ENCODE peak calls at places on chromosomes 13 and 19, in nine cellular contexts. One of them, this sample, is unnamed.

GRCh38 chr19:3269972-3270667 is 45.7 kb downstream of the CELF5 start:
- DNase-seq in mucosa of descending colon: no peak
- DNase-seq in fibroblast of villous mesenchyme: no peak
- DNase-seq in A549: no peak
- DNase-seq in pancreas: no peak
- DNase-seq in choroid plexus epithelial cell: no peak
- DNase-seq in thoracic aorta: no peak
- DNase-seq in tibial nerve: no peak
- DNase-seq in AG09309: no peak
- DNase-seq in this sample: no peak

GRCh38 chr19:5148794-5149190 is 179.9 kb downstream of the KDM4B start:
- DNase-seq in mucosa of descending colon: no peak
- DNase-seq in fibroblast of villous mesenchyme: no peak
- DNase-seq in A549: no peak
- DNase-seq in pancreas: no peak
- DNase-seq in choroid plexus epithelial cell: no peak
- DNase-seq in thoracic aorta: no peak
- DNase-seq in tibial nerve: no peak
- DNase-seq in AG09309: no peak
- DNase-seq in this sample: no peak

GRCh38 chr13:111035861-111036260 is 79.2 kb upstream of the ARHGEF7 start:
- DNase-seq in mucosa of descending colon: no peak
- DNase-seq in fibroblast of villous mesenchyme: no peak
- DNase-seq in A549: no peak
- DNase-seq in pancreas: no peak
- DNase-seq in choroid plexus epithelial cell: no peak
- DNase-seq in thoracic aorta: no peak
- DNase-seq in tibial nerve: no peak
- DNase-seq in AG09309: no peak
- DNase-seq in this sample: no peak

GRCh38 chr19:5170329-5170745 is 170.3 kb downstream of the PTPRS start:
- DNase-seq in mucosa of descending colon: peak
- DNase-seq in fibroblast of villous mesenchyme: no peak
- DNase-seq in A549: no peak
- DNase-seq in pancreas: no peak
- DNase-seq in choroid plexus epithelial cell: no peak
- DNase-seq in thoracic aorta: no peak
- DNase-seq in tibial nerve: no peak
- DNase-seq in AG09309: no peak
- DNase-seq in this sample: no peak

GRCh38 chr19:13765395-13766094 is 1.2 kb downstream of the MRI1 start:
- DNase-seq in mucosa of descending colon: no peak
- DNase-seq in fibroblast of villous mesenchyme: no peak
- DNase-seq in A549: no peak
- DNase-seq in pancreas: no peak
- DNase-seq in choroid plexus epithelial cell: no peak
- DNase-seq in thoracic aorta: no peak
- DNase-seq in tibial nerve: no peak
- DNase-seq in AG09309: no peak
- DNase-seq in this sample: no peak

GRCh38 chr13:20064128-20064527 is 96.7 kb downstream of the GJA3 start:
- DNase-seq in mucosa of descending colon: no peak
- DNase-seq in fibroblast of villous mesenchyme: peak
- DNase-seq in A549: no peak
- DNase-seq in pancreas: no peak
- DNase-seq in choroid plexus epithelial cell: peak
- DNase-seq in thoracic aorta: no peak
- DNase-seq in tibial nerve: no peak
- DNase-seq in AG09309: no peak
- DNase-seq in this sample: no peak

GRCh38 chr13:106467406-106468122 is 67.9 kb downstream of the EFNB2 start:
- DNase-seq in mucosa of descending colon: no peak
- DNase-seq in fibroblast of villous mesenchyme: no peak
- DNase-seq in A549: no peak
- DNase-seq in pancreas: no peak
- DNase-seq in choroid plexus epithelial cell: peak
- DNase-seq in thoracic aorta: no peak
- DNase-seq in tibial nerve: no peak
- DNase-seq in AG09309: no peak
- DNase-seq in this sample: no peak

GRCh38 chr13:85597790-85598500 is 201.3 kb downstream of the SLITRK6 start:
- DNase-seq in mucosa of descending colon: no peak
- DNase-seq in fibroblast of villous mesenchyme: no peak
- DNase-seq in A549: no peak
- DNase-seq in pancreas: no peak
- DNase-seq in choroid plexus epithelial cell: peak
- DNase-seq in thoracic aorta: no peak
- DNase-seq in tibial nerve: no peak
- DNase-seq in AG09309: no peak
- DNase-seq in this sample: no peak

GRCh38 chr19:15540435-15540834 is 32.1 kb downstream of the CYP4F22 start:
- DNase-seq in mucosa of descending colon: no peak
- DNase-seq in fibroblast of villous mesenchyme: no peak
- DNase-seq in A549: no peak
- DNase-seq in pancreas: no peak
- DNase-seq in choroid plexus epithelial cell: no peak
- DNase-seq in thoracic aorta: no peak
- DNase-seq in tibial nerve: no peak
- DNase-seq in AG09309: no peak
- DNase-seq in this sample: no peak

GRCh38 chr13:33931397-33931987 is 113.5 kb downstream of the RFC3 start:
- DNase-seq in mucosa of descending colon: no peak
- DNase-seq in fibroblast of villous mesenchyme: peak
- DNase-seq in A549: peak
- DNase-seq in pancreas: no peak
- DNase-seq in choroid plexus epithelial cell: peak
- DNase-seq in thoracic aorta: no peak
- DNase-seq in tibial nerve: no peak
- DNase-seq in AG09309: peak
- DNase-seq in this sample: no peak

GRCh38 chr13:47598340-47598911 is 402.6 kb downstream of the SUCLA2 start:
- DNase-seq in mucosa of descending colon: no peak
- DNase-seq in fibroblast of villous mesenchyme: peak
- DNase-seq in A549: no peak
- DNase-seq in pancreas: no peak
- DNase-seq in choroid plexus epithelial cell: peak
- DNase-seq in thoracic aorta: no peak
- DNase-seq in tibial nerve: no peak
- DNase-seq in AG09309: no peak
- DNase-seq in this sample: no peak

DNA sequence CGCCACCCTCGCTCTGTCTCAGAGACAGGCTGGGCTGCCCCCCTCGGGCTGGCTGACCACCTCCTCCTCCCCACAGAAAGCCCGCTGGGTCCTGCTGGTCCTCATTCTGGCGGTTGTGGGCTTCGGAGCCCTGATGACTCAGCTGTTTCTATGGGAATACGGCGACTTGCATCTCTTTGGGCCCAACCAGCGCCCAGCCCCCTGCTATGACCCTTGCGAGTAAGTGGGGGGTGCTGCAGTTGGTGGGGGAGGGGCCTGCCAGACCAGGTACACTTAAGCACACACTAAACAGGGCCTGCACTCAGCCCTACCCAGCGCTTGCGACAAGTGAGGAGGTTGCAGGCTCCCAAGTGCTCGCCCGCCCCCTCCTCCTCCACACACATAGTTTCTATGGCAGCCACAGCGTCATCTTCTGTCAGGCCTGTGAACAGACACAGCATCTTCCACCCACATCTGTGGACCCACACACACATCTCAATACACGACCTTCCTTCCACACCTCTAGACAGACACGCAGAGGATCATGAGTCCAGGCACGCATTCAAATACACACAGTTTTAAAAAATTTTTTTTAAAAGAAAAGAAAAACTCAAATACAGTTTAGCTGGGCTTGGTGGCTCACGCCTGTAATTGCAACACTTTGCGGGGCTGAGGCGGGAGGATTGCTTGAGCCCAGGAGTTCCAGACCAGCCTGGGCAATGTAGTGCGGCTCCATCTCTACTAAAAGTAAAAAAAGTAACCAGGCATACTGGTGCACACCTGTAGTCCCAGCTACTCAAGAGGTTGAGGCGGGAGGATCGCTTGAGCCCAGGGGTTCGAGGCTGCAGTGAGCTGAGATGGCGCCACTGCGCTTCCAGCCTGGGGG is 18.4 kb downstream of the PLD3 start:
- DNase-seq in mucosa of descending colon: no peak
- DNase-seq in fibroblast of villous mesenchyme: peak
- DNase-seq in A549: no peak
- DNase-seq in pancreas: no peak
- DNase-seq in choroid plexus epithelial cell: peak
- DNase-seq in thoracic aorta: no peak
- DNase-seq in tibial nerve: no peak
- DNase-seq in AG09309: no peak
- DNase-seq in this sample: no peak
- H3K4me3 ChIP-seq in mucosa of descending colon: no peak
- H3K4me3 ChIP-seq in fibroblast of villous mesenchyme: no peak
- H3K4me3 ChIP-seq in A549: no peak
- H3K4me3 ChIP-seq in pancreas: no peak
- H3K4me3 ChIP-seq in choroid plexus epithelial cell: peak
- H3K4me3 ChIP-seq in thoracic aorta: no peak
- H3K4me3 ChIP-seq in tibial nerve: no peak
- H3K4me3 ChIP-seq in AG09309: no peak
- H3K4me3 ChIP-seq in this sample: peak

GRCh38 chr19:33293255-33294057 is 8.9 kb downstream of the CEBPA start:
- DNase-seq in mucosa of descending colon: peak
- DNase-seq in fibroblast of villous mesenchyme: peak
- DNase-seq in A549: peak
- DNase-seq in pancreas: no peak
- DNase-seq in choroid plexus epithelial cell: peak
- DNase-seq in thoracic aorta: no peak
- DNase-seq in tibial nerve: no peak
- DNase-seq in AG09309: peak
- DNase-seq in this sample: peak
- TF ChIP-seq CTCF in mucosa of descending colon: no peak
- TF ChIP-seq CTCF in fibroblast of villous mesenchyme: no peak
- TF ChIP-seq CTCF in A549: no peak
- TF ChIP-seq CTCF in pancreas: no peak
- TF ChIP-seq CTCF in choroid plexus epithelial cell: no peak
- TF ChIP-seq CTCF in thoracic aorta: no peak
- TF ChIP-seq CTCF in tibial nerve: no peak
- TF ChIP-seq CTCF in AG09309: no peak
- TF ChIP-seq CTCF in this sample: no peak

GRCh38 chr19:41310031-41310831 is at the start of gene CCDC97:
- DNase-seq in mucosa of descending colon: peak
- DNase-seq in fibroblast of villous mesenchyme: peak
- DNase-seq in A549: peak
- DNase-seq in pancreas: peak
- DNase-seq in choroid plexus epithelial cell: peak
- DNase-seq in thoracic aorta: no peak
- DNase-seq in tibial nerve: peak
- DNase-seq in AG09309: no peak
- DNase-seq in this sample: no peak

GRCh38 chr19:41311072-41311471 is 1.1 kb downstream of the CCDC97 start:
- DNase-seq in mucosa of descending colon: no peak
- DNase-seq in fibroblast of villous mesenchyme: peak
- DNase-seq in A549: no peak
- DNase-seq in pancreas: no peak
- DNase-seq in choroid plexus epithelial cell: no peak
- DNase-seq in thoracic aorta: no peak
- DNase-seq in tibial nerve: no peak
- DNase-seq in AG09309: no peak
- DNase-seq in this sample: no peak

GRCh38 chr19:41309225-41310030 is 544 bp upstream of the CCDC97 start:
- DNase-seq in mucosa of descending colon: peak
- DNase-seq in fibroblast of villous mesenchyme: peak
- DNase-seq in A549: no peak
- DNase-seq in pancreas: no peak
- DNase-seq in choroid plexus epithelial cell: no peak
- DNase-seq in thoracic aorta: no peak
- DNase-seq in tibial nerve: no peak
- DNase-seq in AG09309: no peak
- DNase-seq in this sample: no peak

GRCh38 chr19:41308450-41309224 is 1.3 kb upstream of the CCDC97 start:
- DNase-seq in mucosa of descending colon: peak
- DNase-seq in fibroblast of villous mesenchyme: peak
- DNase-seq in A549: peak
- DNase-seq in pancreas: peak
- DNase-seq in choroid plexus epithelial cell: peak
- DNase-seq in thoracic aorta: peak
- DNase-seq in tibial nerve: peak
- DNase-seq in AG09309: no peak
- DNase-seq in this sample: no peak

GRCh38 chr19:41311613-41312012 is 1.6 kb downstream of the CCDC97 start:
- DNase-seq in mucosa of descending colon: no peak
- DNase-seq in fibroblast of villous mesenchyme: no peak
- DNase-seq in A549: no peak
- DNase-seq in pancreas: no peak
- DNase-seq in choroid plexus epithelial cell: peak
- DNase-seq in thoracic aorta: no peak
- DNase-seq in tibial nerve: no peak
- DNase-seq in AG09309: no peak
- DNase-seq in this sample: no peak
- H3K4me3 ChIP-seq in mucosa of descending colon: no peak
- H3K4me3 ChIP-seq in fibroblast of villous mesenchyme: peak
- H3K4me3 ChIP-seq in A549: no peak
- H3K4me3 ChIP-seq in pancreas: no peak
- H3K4me3 ChIP-seq in choroid plexus epithelial cell: no peak
- H3K4me3 ChIP-seq in thoracic aorta: peak
- H3K4me3 ChIP-seq in tibial nerve: no peak
- H3K4me3 ChIP-seq in AG09309: no peak
- H3K4me3 ChIP-seq in this sample: peak

GRCh38 chr19:11451942-11452813 is 16.7 kb downstream of the PRKCSH start:
- DNase-seq in mucosa of descending colon: no peak
- DNase-seq in fibroblast of villous mesenchyme: no peak
- DNase-seq in A549: no peak
- DNase-seq in pancreas: no peak
- DNase-seq in choroid plexus epithelial cell: peak
- DNase-seq in thoracic aorta: no peak
- DNase-seq in tibial nerve: no peak
- DNase-seq in AG09309: no peak
- DNase-seq in this sample: no peak
- TF ChIP-seq CTCF in mucosa of descending colon: no peak
- TF ChIP-seq CTCF in fibroblast of villous mesenchyme: peak
- TF ChIP-seq CTCF in A549: no peak
- TF ChIP-seq CTCF in pancreas: no peak
- TF ChIP-seq CTCF in choroid plexus epithelial cell: peak
- TF ChIP-seq CTCF in thoracic aorta: no peak
- TF ChIP-seq CTCF in tibial nerve: no peak
- TF ChIP-seq CTCF in AG09309: no peak
- TF ChIP-seq CTCF in this sample: no peak

This sample was measured in AG04449.